ENCODE peak calls at places on chromosomes 1 and 21, in eight cellular contexts. N is lung; J is ascending aorta; H is iPS DF 6.9; M is naive thymus-derived CD4-positive, alpha-beta T cell; V is ovary; B is breast epithelium; D is heart left ventricle. L is an unnamed sample.

GRCh38 chr1:1238702-1239178 is 6.7 kb downstream of the B3GALT6 start:
- DNase-seq in N (no peak), J (no peak), H (no peak), M (no peak), V (no peak), B (no peak), D (no peak), L (peak; percentile 93)

GRCh38 chr1:219555031-219555667 is 57.8 kb downstream of the ZC3H11B start:
- DNase-seq in N (no peak), J (no peak), H (peak; percentile 18), M (no peak), V (no peak), B (no peak), D (no peak), L (peak; percentile 72)

GRCh38 chr1:230359992-230360391 is 66.1 kb downstream of the PGBD5 start:
- DNase-seq in N (peak; percentile 44), J (no peak), H (no peak), M (no peak), V (no peak), B (no peak), D (no peak), L (no peak)

GRCh38 chr1:9960705-9961562 is 17.7 kb downstream of the NMNAT1 start:
- DNase-seq in N (no peak), J (no peak), H (peak; percentile 39), M (no peak), V (no peak), B (no peak), D (no peak), L (no peak)

GRCh38 chr1:18302788-18303413 is 177.8 kb upstream of the KLHDC7A start:
- DNase-seq in N (no peak), J (no peak), H (no peak), M (no peak), V (no peak), B (no peak), D (no peak), L (peak; percentile 25)

GRCh38 chr1:58908539-58909161 is 124.8 kb upstream of the JUN start:
- DNase-seq in N (no peak), J (no peak), H (no peak), M (no peak), V (no peak), B (no peak), D (no peak), L (no peak)

GRCh38 chr1:1959840-1960479 is 40.9 kb upstream of the TMEM52 start:
- DNase-seq in N (peak; percentile 87), J (peak; percentile 72), H (peak; percentile 85), M (peak; percentile 43), V (peak; percentile 71), B (peak; percentile 71), D (peak; percentile 86), L (peak; percentile 98)

GRCh38 chr1:11918779-11919519 is 7.3 kb downstream of the KIAA2013 start:
- DNase-seq in N (no peak), J (peak; percentile 94), H (no peak), M (no peak), V (peak; percentile 62), B (peak; percentile 46), D (peak; percentile 91), L (peak; percentile 96)

GRCh38 chr1:10299174-10299573 is 88.8 kb downstream of the KIF1B start:
- DNase-seq in N (no peak), J (no peak), H (no peak), M (no peak), V (no peak), B (no peak), D (no peak), L (no peak)

GRCh38 chr21:36150192-36150711 is 6.4 kb upstream of the DOP1B start:
- DNase-seq in N (peak; percentile 65), J (no peak), H (no peak), M (no peak), V (no peak), B (peak; percentile 50), D (peak; percentile 60), L (no peak)

GRCh38 chr1:84037758-84038611 is 39.1 kb upstream of the TTLL7 start:
- DNase-seq in N (no peak), J (no peak), H (no peak), M (no peak), V (no peak), B (no peak), D (no peak), L (no peak)

GRCh38 chr1:15454256-15454655 is 2.3 kb upstream of the CELA2A start:
- DNase-seq in N (no peak), J (no peak), H (no peak), M (no peak), V (no peak), B (no peak), D (no peak), L (peak; percentile 84)

GRCh38 chr1:229000187-229000586 is 264.9 kb downstream of the RHOU start:
- DNase-seq in N (no peak), J (no peak), H (no peak), M (no peak), V (no peak), B (no peak), D (no peak), L (no peak)

GRCh38 chr1:229001467-229001866 is 266.2 kb downstream of the RHOU start:
- DNase-seq in N (no peak), J (no peak), H (no peak), M (peak; percentile 25), V (no peak), B (no peak), D (no peak), L (no peak)

GRCh38 chr1:229003233-229004031 is 267.5 kb upstream of the RAB4A start:
- DNase-seq in N (no peak), J (peak; percentile 77), H (no peak), M (no peak), V (no peak), B (peak; percentile 44), D (no peak), L (no peak)

GRCh38 chr1:229002451-229002960 is 267.2 kb downstream of the RHOU start:
- DNase-seq in N (no peak), J (no peak), H (no peak), M (no peak), V (no peak), B (no peak), D (no peak), L (no peak)

GRCh38 chr1:229002037-229002436 is 266.8 kb downstream of the RHOU start:
- DNase-seq in N (no peak), J (no peak), H (no peak), M (no peak), V (no peak), B (no peak), D (no peak), L (no peak)
- H3K27ac ChIP-seq in N (no peak overlapping the region), J (no peak overlapping the region), H (no peak overlapping the region), M (no peak overlapping the region), V (no peak overlapping the region), B (no peak overlapping the region), D (no peak overlapping the region), L (no peak overlapping the region)

GRCh38 chr1:21641537-21641936 is 27.6 kb downstream of the RAP1GAP start:
- DNase-seq in N (no peak), J (no peak), H (no peak), M (no peak), V (no peak), B (no peak), D (no peak), L (no peak)

GRCh38 chr1:21638531-21639341 is 30.4 kb downstream of the RAP1GAP start:
- DNase-seq in N (peak; percentile 82), J (no peak), H (no peak), M (no peak), V (no peak), B (peak; percentile 67), D (peak; percentile 73), L (no peak)

GRCh38 chr1:21641076-21641475 is 28.1 kb downstream of the RAP1GAP start:
- DNase-seq in N (no peak), J (no peak), H (no peak), M (no peak), V (no peak), B (no peak), D (no peak), L (no peak)

GRCh38 chr1:21640653-21641052 is 28.5 kb downstream of the RAP1GAP start:
- DNase-seq in N (no peak), J (no peak), H (no peak), M (no peak), V (no peak), B (no peak), D (no peak), L (no peak)

DNA sequence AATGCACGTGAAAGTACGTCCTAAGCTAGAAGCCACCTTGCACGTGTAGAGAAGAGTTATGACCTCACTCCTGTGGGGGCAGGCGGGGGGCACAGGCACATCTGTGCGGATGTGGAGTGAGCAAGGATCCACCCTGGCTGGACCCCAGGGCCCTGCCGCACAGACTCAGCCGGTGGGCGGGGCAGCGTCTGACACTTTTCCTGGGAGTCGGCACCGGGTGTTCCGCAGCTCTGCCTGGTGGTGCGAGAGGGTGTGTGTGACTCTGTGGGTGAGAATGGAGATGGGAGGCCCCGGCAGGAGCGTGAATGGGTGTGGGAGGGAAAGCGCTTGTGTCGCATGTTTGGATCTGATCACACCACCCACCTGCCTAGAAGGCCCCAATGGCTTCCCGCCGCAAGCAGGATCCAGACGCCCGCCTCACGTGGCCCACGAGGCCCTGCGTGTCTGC is 29.5 kb downstream of the RAP1GAP start:
- DNase-seq in N (no peak), J (no peak), H (no peak), M (no peak), V (no peak), B (no peak), D (no peak), L (no peak)
- H3K27ac ChIP-seq in N (peak overlapping the region; percentile 85), J (no peak overlapping the region), H (no peak overlapping the region), M (no peak overlapping the region), V (no peak overlapping the region), B (peak overlapping the region; percentile 88), D (no peak overlapping the region), L (no peak overlapping the region)

GRCh38 chr1:20660363-20661234 is 570 bp downstream of the DDOST start:
- DNase-seq in N (no peak), J (no peak), H (no peak), M (no peak), V (no peak), B (no peak), D (peak; percentile 1), L (peak; percentile 34)
- H3K27ac ChIP-seq in N (peak overlapping the region; percentile 41), J (peak overlapping the region; percentile 54), H (no peak overlapping the region), M (peak overlapping the region; percentile 87), V (no peak overlapping the region), B (peak overlapping the region; percentile 84), D (peak overlapping the region; percentile 88), L (peak overlapping the region; percentile 78)

DNA sequence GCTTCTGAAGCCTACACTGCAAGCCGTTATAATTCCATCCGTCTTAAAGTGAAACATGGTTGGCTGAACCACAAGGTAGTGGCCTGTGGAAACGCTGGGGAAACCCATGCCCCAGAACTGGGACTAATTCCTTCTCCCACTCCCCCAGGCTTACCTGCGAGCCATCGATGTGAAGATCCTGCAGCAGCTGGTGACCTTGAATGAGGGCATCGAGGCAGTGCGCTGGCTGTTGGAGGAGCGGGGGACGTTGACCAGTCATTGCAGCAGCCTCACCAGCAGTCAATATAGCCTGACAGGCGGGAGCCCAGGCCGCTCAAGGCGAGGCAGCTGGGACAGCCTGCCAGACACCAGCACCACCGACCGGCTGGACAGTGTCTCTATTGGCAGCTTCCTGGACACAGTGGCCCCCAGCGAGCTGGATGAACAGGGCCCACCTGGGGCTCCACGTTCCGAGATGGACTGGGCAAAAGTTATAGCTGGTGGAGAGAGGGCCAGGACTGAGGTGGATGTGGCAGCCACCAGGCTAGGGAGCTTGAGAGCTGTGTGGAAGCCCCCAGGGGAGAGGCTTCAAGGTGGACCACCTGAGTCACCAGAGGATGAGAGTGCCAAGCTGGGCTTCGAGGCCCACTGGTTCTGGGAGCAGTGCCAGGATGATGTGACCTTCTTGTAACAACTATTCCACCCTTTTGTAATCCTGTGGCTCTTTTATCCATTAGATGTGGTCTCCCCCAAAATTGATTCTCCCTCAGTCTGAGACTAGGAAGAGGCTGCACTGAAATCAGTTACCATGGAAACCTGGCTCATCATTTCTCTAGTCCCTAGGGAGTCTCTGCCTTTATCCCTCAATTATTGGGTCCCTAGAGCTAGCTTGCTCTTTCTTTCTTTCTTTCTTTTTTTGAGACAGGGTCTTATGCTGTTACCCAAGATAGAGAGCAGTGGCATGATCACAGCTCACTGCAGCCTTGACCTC is 16.7 kb downstream of the LURAP1 start:
- DNase-seq in N (no peak), J (no peak), H (no peak), M (no peak), V (no peak), B (no peak), D (no peak), L (peak; percentile 63)
- H3K27ac ChIP-seq in N (no peak overlapping the region), J (no peak overlapping the region), H (no peak overlapping the region), M (no peak overlapping the region), V (no peak overlapping the region), B (no peak overlapping the region), D (no peak overlapping the region), L (no peak overlapping the region)

L was measured in osteoblast.